ENCODE peak calls at places on chromosomes 7 and 10, in ten cellular contexts. U is hepatocyte, V is brain microvascular endothelial cell, W is endothelial cell, M is heart left ventricle, F is GM06990, S is coronary artery, L is AG10803, I is A549, B is PC-3. P is an unnamed sample.

GRCh38 chr7:55534262-55534915 is 37.9 kb downstream of the VOPP1 start:
- DNase-seq in U (no peak), V (peak), W (no peak), M (no peak), F (peak), S (no peak), L (peak), I (no peak), B (peak), P (no peak)

GRCh38 chr7:70695804-70696104 is 436.2 kb upstream of the GALNT17 start:
- DNase-seq in U (no peak), V (no peak), W (no peak), M (no peak), F (no peak), S (no peak), L (no peak), I (no peak), B (no peak), P (no peak)

GRCh38 chr10:8312861-8313260 is 258.4 kb downstream of the GATA3 start:
- DNase-seq in U (peak), V (no peak), W (no peak), M (no peak), F (no peak), S (no peak), L (no peak), I (no peak), B (peak), P (no peak)

GRCh38 chr7:77538186-77538907 is 1.3 kb downstream of the PTPN12 start:
- DNase-seq in U (peak), V (peak), W (peak), M (peak), F (peak), S (peak), L (peak), I (peak), B (peak), P (peak)

GRCh38 chr10:5654218-5654755 is 12.1 kb downstream of the ASB13 start:
- DNase-seq in U (no peak), V (no peak), W (no peak), M (no peak), F (no peak), S (no peak), L (no peak), I (no peak), B (peak), P (no peak)

GRCh38 chr10:101644002-101644401 is 51.0 kb downstream of the FBXW4 start:
- DNase-seq in U (no peak), V (no peak), W (no peak), M (no peak), F (no peak), S (no peak), L (no peak), I (no peak), B (no peak), P (no peak)

GRCh38 chr7:83677180-83677866 is 28.4 kb upstream of the SEMA3E start:
- DNase-seq in U (peak), V (peak), W (no peak), M (no peak), F (no peak), S (no peak), L (peak), I (peak), B (peak), P (no peak)

GRCh38 chr7:82331234-82331633 is 112.3 kb downstream of the CACNA2D1 start:
- DNase-seq in U (no peak), V (no peak), W (no peak), M (no peak), F (no peak), S (no peak), L (peak), I (no peak), B (no peak), P (no peak)

GRCh38 chr7:128882134-128882533 is 19.5 kb downstream of the ATP6V1F start:
- DNase-seq in U (no peak), V (no peak), W (no peak), M (no peak), F (no peak), S (no peak), L (no peak), I (no peak), B (no peak), P (no peak)

GRCh38 chr7:32070406-32071360 is at the start of gene PDE1C:
- DNase-seq in U (peak), V (no peak), W (peak), M (peak), F (no peak), S (no peak), L (peak), I (peak), B (no peak), P (peak)

GRCh38 chr10:19819419-19820033 is 3.3 kb downstream of the PLXDC2 start:
- DNase-seq in U (peak), V (peak), W (no peak), M (peak), F (no peak), S (no peak), L (peak), I (peak), B (peak), P (no peak)

GRCh38 chr7:74443591-74444365 is 9.9 kb upstream of the GTF2IRD1 start:
- DNase-seq in U (no peak), V (no peak), W (no peak), M (no peak), F (no peak), S (no peak), L (no peak), I (no peak), B (no peak), P (peak)

GRCh38 chr10:75117996-75118395 is 6.5 kb downstream of the SAMD8 start:
- DNase-seq in U (no peak), V (no peak), W (no peak), M (no peak), F (no peak), S (no peak), L (peak), I (no peak), B (no peak), P (no peak)

GRCh38 chr7:102260856-102261255 is 25.8 kb upstream of the SH2B2 start:
- DNase-seq in U (peak), V (peak), W (no peak), M (peak), F (no peak), S (no peak), L (peak), I (no peak), B (no peak), P (no peak)

GRCh38 chr10:56715262-56715661 is 354.2 kb upstream of the ZWINT start:
- DNase-seq in U (no peak), V (no peak), W (no peak), M (no peak), F (no peak), S (no peak), L (no peak), I (no peak), B (no peak), P (no peak)

GRCh38 chr7:92456241-92456640 is 9.0 kb downstream of the GATAD1 start:
- DNase-seq in U (no peak), V (no peak), W (no peak), M (no peak), F (no peak), S (no peak), L (peak), I (no peak), B (no peak), P (no peak)

GRCh38 chr7:92075455-92076158 is 58.7 kb downstream of the CYP51A1 start:
- DNase-seq in U (no peak), V (no peak), W (no peak), M (no peak), F (no peak), S (no peak), L (no peak), I (no peak), B (peak), P (no peak)

GRCh38 chr10:93334181-93334580 is 148.0 kb downstream of the MYOF start:
- DNase-seq in U (no peak), V (no peak), W (no peak), M (no peak), F (no peak), S (peak), L (no peak), I (no peak), B (peak), P (no peak)

GRCh38 chr7:121267612-121268011 is 61.2 kb upstream of the WNT16 start:
- DNase-seq in U (no peak), V (no peak), W (no peak), M (no peak), F (no peak), S (no peak), L (peak), I (no peak), B (no peak), P (no peak)

GRCh38 chr7:29975564-29975963 is 14.0 kb downstream of the SCRN1 start:
- DNase-seq in U (no peak), V (no peak), W (no peak), M (no peak), F (no peak), S (no peak), L (no peak), I (no peak), B (no peak), P (no peak)

GRCh38 chr10:16856567-16856966 is 39.3 kb upstream of the RSU1 start:
- DNase-seq in U (no peak), V (peak), W (peak), M (no peak), F (no peak), S (no peak), L (no peak), I (no peak), B (no peak), P (no peak)

GRCh38 chr10:69657866-69658265 is 27.8 kb downstream of the FAM241B start:
- DNase-seq in U (no peak), V (no peak), W (no peak), M (no peak), F (no peak), S (no peak), L (no peak), I (no peak), B (no peak), P (no peak)

GRCh38 chr7:15778191-15778590 is 91.7 kb upstream of the MEOX2 start:
- DNase-seq in U (no peak), V (no peak), W (no peak), M (no peak), F (no peak), S (no peak), L (no peak), I (no peak), B (no peak), P (no peak)

GRCh38 chr10:123140164-123140982 is 4.6 kb downstream of the HMX3 start:
- DNase-seq in U (no peak), V (no peak), W (no peak), M (no peak), F (peak), S (no peak), L (no peak), I (no peak), B (no peak), P (peak)

GRCh38 chr7:143892527-143893300 is 9.3 kb downstream of the TCAF1 start:
- DNase-seq in U (no peak), V (peak), W (no peak), M (no peak), F (no peak), S (no peak), L (no peak), I (no peak), B (peak), P (no peak)

DNA sequence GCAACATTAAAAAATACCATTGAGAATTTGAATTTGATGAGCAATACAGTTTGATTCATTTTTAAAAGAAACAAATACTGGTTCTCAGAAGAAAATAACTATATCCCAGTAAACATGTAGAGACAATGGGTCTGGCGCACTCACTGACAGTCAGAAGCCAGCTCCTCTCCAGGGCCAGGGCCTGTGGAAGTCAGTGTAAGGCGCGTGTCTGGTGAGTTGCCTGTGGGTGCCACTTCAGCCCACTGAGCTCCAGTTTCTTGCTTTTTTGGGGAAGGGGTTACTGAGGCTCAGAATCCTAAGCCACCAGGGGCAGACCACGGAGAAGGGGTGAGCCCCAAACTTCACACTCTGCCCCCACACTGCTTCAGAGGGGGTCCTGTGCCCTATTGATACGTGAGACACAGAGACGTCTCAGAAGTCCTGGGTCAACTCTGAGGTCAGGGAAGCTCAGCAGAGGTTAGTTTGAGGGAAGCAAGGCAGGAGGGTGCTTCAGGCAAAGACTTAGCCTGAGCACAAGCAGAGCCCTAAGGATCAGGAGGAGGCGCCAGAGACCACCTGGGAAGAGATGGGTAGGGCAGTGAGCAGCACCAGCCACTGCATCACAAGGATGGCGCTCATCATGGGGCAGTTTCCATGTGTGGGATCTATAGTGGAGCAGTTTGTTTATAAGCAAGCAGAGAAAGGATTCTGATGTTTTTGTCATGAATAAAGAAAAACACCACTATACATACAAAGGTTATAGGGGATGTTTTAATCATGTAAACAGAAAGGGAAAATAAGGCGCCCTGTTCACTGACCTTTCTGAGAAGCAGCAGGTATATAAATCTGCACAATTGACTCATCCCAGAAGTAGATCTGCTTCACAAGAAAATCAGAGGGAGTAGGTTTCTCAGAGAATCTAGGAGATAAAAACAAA is 95.7 kb downstream of the PKD1L1 start:
- DNase-seq in U (no peak), V (no peak), W (peak), M (no peak), F (no peak), S (no peak), L (no peak), I (no peak), B (peak), P (no peak)
- TF ChIP-seq CTCF in U (no peak), V (peak), W (no peak), M (no peak), F (peak), S (no peak), L (peak), I (no peak), B (peak), P (no peak)

GRCh38 chr7:24982917-24983316 is 2.9 kb upstream of the OSBPL3 start:
- DNase-seq in U (no peak), V (no peak), W (no peak), M (no peak), F (no peak), S (no peak), L (no peak), I (no peak), B (peak), P (no peak)
- TF ChIP-seq CTCF in U (peak), V (peak), W (no peak), M (peak), F (no peak), S (no peak), L (peak), I (peak), B (peak), P (no peak)

DNA sequence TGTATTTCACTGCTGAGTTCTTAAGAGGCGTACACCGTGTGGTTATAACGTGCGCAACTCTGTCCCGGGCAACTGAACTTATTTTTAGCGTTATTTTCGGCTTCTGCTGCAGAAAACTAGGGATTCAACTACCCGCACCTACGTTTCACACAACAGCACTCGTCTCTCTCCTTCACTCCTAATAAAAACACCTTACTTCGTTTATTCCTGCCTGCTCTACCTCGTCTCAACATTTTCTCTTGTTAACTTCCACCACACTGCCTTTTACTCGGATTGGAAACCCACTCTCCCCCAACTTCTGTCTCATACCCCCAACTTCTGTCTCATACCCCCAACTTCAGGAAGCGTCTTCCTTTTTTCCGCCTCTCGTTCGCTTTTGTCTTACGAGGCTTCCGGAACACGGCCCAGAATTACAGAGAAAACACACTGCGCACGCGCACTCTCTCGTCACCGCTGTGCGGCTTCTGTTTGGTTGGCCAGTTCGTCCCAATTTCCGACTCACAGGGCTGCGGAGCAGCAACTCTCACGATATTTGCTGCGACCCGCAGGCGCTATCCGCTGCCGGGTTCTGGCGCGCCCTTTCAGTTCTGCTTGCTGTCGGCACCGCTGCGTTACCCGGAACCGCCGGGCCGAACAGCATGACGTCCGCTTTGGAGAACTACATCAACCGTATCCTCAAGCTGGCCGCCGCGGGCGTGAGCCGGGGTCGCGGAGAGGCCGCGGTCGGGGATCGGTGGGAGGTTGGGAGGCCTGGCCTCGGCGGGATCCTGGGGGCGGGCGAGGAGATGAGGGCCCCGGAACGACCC is at the start of gene LSM8:
- DNase-seq in U (peak), V (peak), W (peak), M (peak), F (peak), S (peak), L (peak), I (peak), B (peak), P (peak)
- TF ChIP-seq CTCF in U (no peak), V (no peak), W (no peak), M (no peak), F (no peak), S (no peak), L (no peak), I (no peak), B (no peak), P (no peak)

GRCh38 chr7:131861620-131862346 is 305.4 kb upstream of the PODXL start:
- DNase-seq in U (no peak), V (no peak), W (no peak), M (no peak), F (no peak), S (no peak), L (peak), I (no peak), B (peak), P (no peak)
- TF ChIP-seq CTCF in U (no peak), V (no peak), W (no peak), M (no peak), F (no peak), S (no peak), L (peak), I (peak), B (peak), P (no peak)

GRCh38 chr7:112411186-112411795 is 39.0 kb upstream of the IFRD1 start:
- DNase-seq in U (peak), V (no peak), W (peak), M (peak), F (no peak), S (no peak), L (peak), I (no peak), B (peak), P (peak)

GRCh38 chr7:112404321-112404720 is 45.9 kb upstream of the IFRD1 start:
- DNase-seq in U (no peak), V (no peak), W (no peak), M (no peak), F (no peak), S (no peak), L (no peak), I (no peak), B (no peak), P (no peak)

GRCh38 chr7:112410087-112410486 is 40.2 kb upstream of the IFRD1 start:
- DNase-seq in U (no peak), V (no peak), W (no peak), M (no peak), F (no peak), S (no peak), L (no peak), I (no peak), B (peak), P (no peak)

DNA sequence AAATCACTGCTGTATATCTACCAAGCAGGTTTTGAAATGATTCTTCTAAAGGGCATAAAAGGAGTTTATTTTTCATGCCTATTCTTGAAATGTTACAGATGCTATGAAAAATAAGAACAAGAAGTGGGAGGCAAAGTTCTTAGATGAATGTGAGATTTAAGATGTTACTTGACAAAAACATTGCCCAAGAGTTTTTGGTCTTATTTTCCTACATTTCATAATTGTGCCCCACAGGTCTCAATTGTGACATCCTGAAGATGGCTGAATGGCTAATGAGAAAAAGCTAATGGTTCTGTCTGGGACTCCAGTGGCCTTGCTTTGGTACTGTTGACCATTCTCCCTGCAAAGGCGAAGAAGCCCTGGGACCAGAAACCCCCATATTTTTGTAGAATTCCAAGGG is 43.0 kb upstream of the IFRD1 start:
- DNase-seq in U (no peak), V (no peak), W (no peak), M (no peak), F (no peak), S (no peak), L (no peak), I (no peak), B (no peak), P (no peak)
- TF ChIP-seq CTCF in U (no peak), V (no peak), W (no peak), M (no peak), F (no peak), S (no peak), L (no peak), I (no peak), B (no peak), P (no peak)

DNA sequence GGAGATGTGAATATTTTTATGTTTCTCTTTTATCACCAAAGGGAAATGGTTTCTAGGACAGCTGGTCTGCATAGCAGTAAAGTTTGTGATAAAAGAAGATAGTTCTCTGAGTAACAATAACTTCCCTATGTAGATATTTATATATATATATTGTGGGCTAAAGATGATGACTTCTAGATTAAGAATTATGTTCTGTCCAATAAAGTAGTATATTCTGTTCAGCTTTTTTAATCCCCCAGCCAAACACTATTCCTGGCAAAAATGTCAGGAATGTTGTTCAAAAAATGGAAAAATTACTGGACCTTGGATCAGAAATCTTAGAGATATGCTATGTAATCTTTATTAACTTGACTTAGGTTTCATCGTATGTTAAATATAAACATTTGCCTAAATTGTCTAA is 136.3 kb upstream of the GNAI1 start:
- DNase-seq in U (no peak), V (no peak), W (no peak), M (no peak), F (no peak), S (no peak), L (no peak), I (no peak), B (no peak), P (no peak)
- TF ChIP-seq CTCF in U (no peak), V (no peak), W (no peak), M (no peak), F (no peak), S (no peak), L (no peak), I (no peak), B (no peak), P (no peak)

P was measured in glutamatergic neuron.